ENCODE peak calls at places on chromosome 19, in seven cellular contexts. R is IMR-90, S is PC-3, U is H1, Q is fibroblast of lung, K is keratinocyte, H is DND-41. E is an unnamed sample.

GRCh38 chr19:18875726-18876125 is 20.2 kb downstream of the CERS1 start:
- DNase-seq in K (no peak), H (no peak), Q (peak; percentile 47), U (no peak), R (peak; percentile 36), S (no peak), E (no peak)

GRCh38 chr19:15178629-15179308 is 22.0 kb downstream of the NOTCH3 start:
- DNase-seq in S (no peak), K (no peak), Q (no peak), H (no peak), R (no peak), U (peak; percentile 74), E (no peak)

GRCh38 chr19:51784109-51784785 is 10.7 kb upstream of the FPR3 start:
- DNase-seq in Q (no peak), K (no peak), R (no peak), H (no peak), S (no peak), U (no peak), E (no peak)

GRCh38 chr19:23283925-23284324 is 33.7 kb upstream of the ZNF724 start:
- DNase-seq in Q (peak; percentile 9), R (peak; percentile 30), U (peak; percentile 82), S (peak; percentile 24), H (peak; percentile 58), K (no peak), E (no peak)

GRCh38 chr19:10871711-10872550 is 578 bp downstream of the CARM1 start:
- DNase-seq in S (peak; percentile 19), R (no peak), K (no peak), H (peak; percentile 55), U (no peak), Q (no peak), E (no peak)

GRCh38 chr19:35346193-35347052 is 1.3 kb upstream of the FFAR1 start:
- DNase-seq in S (no peak), H (peak; percentile 40), K (no peak), R (no peak), Q (no peak), U (peak; percentile 31), E (no peak)

GRCh38 chr19:15112385-15112784 is 5.2 kb downstream of the SYDE1 start:
- DNase-seq in U (peak; percentile 50), S (peak; percentile 45), R (no peak), H (no peak), Q (no peak), K (no peak), E (peak; percentile 66)

GRCh38 chr19:51735759-51736449 is 12.1 kb upstream of the HAS1 start:
- DNase-seq in S (no peak), U (no peak), K (no peak), R (peak; percentile 3), H (no peak), Q (peak; percentile 71), E (no peak)

GRCh38 chr19:932647-933552 is 7.1 kb downstream of the ARID3A start:
- DNase-seq in K (no peak), H (no peak), U (peak; percentile 56), S (no peak), Q (peak; percentile 94), R (peak; percentile 94), E (peak; percentile 63)

GRCh38 chr19:34556500-34556899 is 74.9 kb downstream of the WTIP start:
- DNase-seq in H (peak; percentile 26), U (peak; percentile 66), Q (no peak), S (peak; percentile 30), K (no peak), R (no peak), E (no peak)

GRCh38 chr19:40754611-40755247 is 3.7 kb downstream of the SNRPA start:
- DNase-seq in U (no peak), Q (no peak), H (no peak), R (peak; percentile 19), K (no peak), S (peak; percentile 14), E (no peak)

GRCh38 chr19:40759352-40759751 is 8.3 kb downstream of the SNRPA start:
- DNase-seq in Q (no peak), S (no peak), K (no peak), U (no peak), H (no peak), R (no peak), E (no peak)

GRCh38 chr19:40758491-40758890 is 7.5 kb downstream of the SNRPA start:
- DNase-seq in U (no peak), Q (no peak), H (no peak), R (no peak), S (no peak), K (no peak), E (no peak)

GRCh38 chr19:40755248-40755624 is 4.2 kb downstream of the SNRPA start:
- DNase-seq in S (no peak), U (no peak), Q (no peak), R (no peak), H (no peak), K (no peak), E (no peak)

GRCh38 chr19:40756502-40757110 is 5.6 kb downstream of the SNRPA start:
- DNase-seq in Q (no peak), K (peak; percentile 76), U (no peak), S (peak; percentile 51), H (no peak), R (no peak), E (no peak)
- H3K4me2 ChIP-seq in Q (no peak overlapping the region), K (peak overlapping the region; percentile 71), U (no peak overlapping the region), S (peak overlapping the region; percentile 15), H (peak overlapping the region; percentile 63), R (no peak overlapping the region), E (no peak overlapping the region)

DNA sequence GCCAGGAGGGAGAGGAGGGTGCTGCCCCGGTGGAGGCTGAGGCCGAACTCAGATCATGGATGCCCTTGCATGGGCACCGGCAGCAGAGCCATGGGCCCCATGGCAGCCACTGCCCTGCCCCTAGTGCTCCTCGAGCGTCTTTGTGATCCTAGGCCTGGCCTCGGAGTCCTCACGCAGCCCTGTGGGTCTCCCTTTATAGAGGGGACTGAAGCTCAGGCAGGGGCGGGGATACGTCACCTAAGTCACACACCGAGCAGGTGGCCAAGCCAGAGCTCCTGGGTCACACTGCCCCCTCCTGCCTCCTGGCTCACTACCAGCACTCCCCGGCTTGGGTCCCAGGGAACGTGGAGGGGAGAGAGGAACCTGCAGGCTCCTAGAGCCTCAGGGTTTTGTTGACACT is 28.7 kb downstream of the DHX34 start:
- DNase-seq in Q (no peak), R (no peak), K (no peak), S (no peak), U (no peak), H (no peak), E (no peak)
- H3K27ac ChIP-seq in Q (no peak overlapping the region), R (no peak overlapping the region), K (no peak overlapping the region), S (no peak overlapping the region), U (no peak overlapping the region), H (no peak overlapping the region), E (no peak overlapping the region)

GRCh38 chr19:5694167-5694951 is 4.3 kb downstream of the RPL36 start:
- DNase-seq in U (peak; percentile 50), R (no peak), Q (no peak), K (no peak), H (no peak), S (no peak), E (no peak)
- H4K20me1 ChIP-seq in U (peaks cover 49% of the 10 kb centered on the region), R (peaks cover 85% of the 10 kb centered on the region), Q (no peaks in the 10 kb centered on the region), K (peaks cover 47% of the 10 kb centered on the region), H (peaks cover 89% of the 10 kb centered on the region), S (peaks cover 59% of the 10 kb centered on the region), E (peaks cover 41% of the 10 kb centered on the region)

GRCh38 chr19:44774614-44775013 is 3.1 kb upstream of the CBLC start:
- DNase-seq in R (no peak), H (no peak), S (peak; percentile 9), U (no peak), K (no peak), Q (no peak), E (no peak)
- H3K4me2 ChIP-seq in R (peak overlapping the region; percentile 76), H (no peak overlapping the region), S (peak overlapping the region; percentile 76), U (no peak overlapping the region), K (peak overlapping the region; percentile 65), Q (no peak overlapping the region), E (peak overlapping the region; percentile 69)

GRCh38 chr19:39831679-39832078 is 2.3 kb downstream of the DYRK1B start:
- DNase-seq in H (no peak), S (no peak), K (no peak), U (no peak), Q (no peak), R (no peak), E (no peak)
- H3K27ac ChIP-seq in H (no peak overlapping the region), S (no peak overlapping the region), K (no peak overlapping the region), U (no peak overlapping the region), Q (no peak overlapping the region), R (no peak overlapping the region), E (no peak overlapping the region)

GRCh38 chr19:55116232-55117062 is 990 bp downstream of the PPP1R12C start:
- DNase-seq in R (peak; percentile 66), K (no peak), H (peak; percentile 71), S (peak; percentile 56), U (peak; percentile 59), Q (peak; percentile 63), E (peak; percentile 29)
- H4K20me1 ChIP-seq in R (peaks cover 55% of the 10 kb centered on the region), K (peaks cover 9% of the 10 kb centered on the region), H (peaks cover 55% of the 10 kb centered on the region), S (peaks cover 35% of the 10 kb centered on the region), U (peaks cover 25% of the 10 kb centered on the region), Q (no peaks in the 10 kb centered on the region), E (peaks cover 46% of the 10 kb centered on the region)

GRCh38 chr19:50312967-50313811 is 16.0 kb downstream of the KCNC3 start:
- DNase-seq in S (no peak), K (no peak), R (no peak), U (no peak), H (no peak), Q (no peak), E (no peak)

GRCh38 chr19:50309396-50310125 is 19.6 kb downstream of the KCNC3 start:
- DNase-seq in U (no peak), K (no peak), Q (no peak), S (no peak), R (no peak), H (no peak), E (no peak)

GRCh38 chr19:50313812-50314536 is 15.2 kb downstream of the KCNC3 start:
- DNase-seq in R (no peak), S (peak; percentile 24), U (peak; percentile 86), K (no peak), Q (no peak), H (no peak), E (peak; percentile 42)

GRCh38 chr19:50310759-50311465 is 18.3 kb downstream of the KCNC3 start:
- DNase-seq in H (no peak), R (no peak), S (no peak), U (no peak), Q (no peak), K (no peak), E (no peak)

GRCh38 chr19:50311723-50312635 is 17.2 kb downstream of the KCNC3 start:
- DNase-seq in U (peak; percentile 89), S (peak; percentile 56), K (no peak), Q (no peak), R (no peak), H (no peak), E (no peak)
- H3K4me2 ChIP-seq in U (peak overlapping the region; percentile 98), S (peak overlapping the region; percentile 77), K (no peak overlapping the region), Q (no peak overlapping the region), R (no peak overlapping the region), H (no peak overlapping the region), E (no peak overlapping the region)

DNA sequence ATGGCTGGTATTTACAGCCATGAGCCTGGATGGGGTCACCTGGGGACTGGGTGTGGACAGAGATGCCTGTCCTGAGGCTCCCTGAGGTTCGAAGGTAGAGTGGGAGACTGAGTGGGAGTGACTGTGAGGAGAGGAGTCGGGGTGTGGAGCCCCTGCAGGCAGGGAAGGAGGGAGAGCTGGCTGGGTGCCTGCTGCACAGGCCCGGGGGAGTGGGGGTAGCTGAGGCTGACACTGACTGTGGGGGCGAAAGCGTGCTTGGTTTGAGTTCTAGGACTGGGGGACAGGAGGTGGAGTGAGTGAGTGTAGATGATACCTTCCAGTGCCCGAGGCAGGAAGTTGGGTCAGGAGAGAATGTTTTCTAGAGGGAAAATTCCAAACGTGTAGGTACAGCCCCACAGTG is 7.1 kb downstream of the RAB11B start:
- DNase-seq in R (no peak), H (no peak), S (no peak), U (no peak), K (no peak), Q (no peak), E (no peak)
- H3K27ac ChIP-seq in R (no peak overlapping the region), H (peak overlapping the region; percentile 36), S (no peak overlapping the region), U (peak overlapping the region; percentile 10), K (peak overlapping the region; percentile 10), Q (no peak overlapping the region), E (no peak overlapping the region)